ENCODE peak calls at places on chromosomes 7 and 10, in seven cellular contexts. E is WERI-Rb-1; P is CD8-positive, alpha-beta T cell; T is stomach; Y is sigmoid colon; A is neural progenitor cell; C is fibroblast of lung. L is an unnamed sample.

GRCh38 chr10:20287951-20288350 is 471.7 kb downstream of the PLXDC2 start:
- DNase-seq in E (no peak), P (no peak), T (no peak), Y (no peak), A (no peak), C (no peak), L (no peak)

GRCh38 chr7:6256709-6257535 is 15.5 kb downstream of the CYTH3 start:
- DNase-seq in E (no peak), P (peak; percentile 25), T (no peak), Y (no peak), A (no peak), C (peak; percentile 47), L (peak; percentile 90)

GRCh38 chr7:31410265-31410664 is 69.7 kb upstream of the NEUROD6 start:
- DNase-seq in E (no peak), P (no peak), T (no peak), Y (no peak), A (no peak), C (no peak), L (no peak)

GRCh38 chr7:2863461-2864066 is 19.5 kb upstream of the GNA12 start:
- DNase-seq in E (no peak), P (peak; percentile 66), T (peak; percentile 83), Y (peak; percentile 94), A (no peak), C (peak; percentile 97), L (peak; percentile 96)

GRCh38 chr10:7887417-7887816 is 69.1 kb downstream of the TAF3 start:
- DNase-seq in E (no peak), P (no peak), T (no peak), Y (no peak), A (no peak), C (peak; percentile 54), L (no peak)

GRCh38 chr7:131556912-131557457 is 557 bp upstream of the PODXL start:
- DNase-seq in E (no peak), P (no peak), T (no peak), Y (no peak), A (no peak), C (no peak), L (no peak)

GRCh38 chr7:103640031-103640779 is 194.2 kb upstream of the SLC26A5 start:
- DNase-seq in E (no peak), P (no peak), T (no peak), Y (no peak), A (no peak), C (peak; percentile 34), L (no peak)

GRCh38 chr10:62545667-62546066 is 171.5 kb downstream of the ZNF365 start:
- DNase-seq in E (no peak), P (no peak), T (no peak), Y (peak; percentile 71), A (no peak), C (peak; percentile 48), L (no peak)

GRCh38 chr10:51675088-51675487 is 24.3 kb downstream of the CSTF2T start:
- DNase-seq in E (no peak), P (no peak), T (no peak), Y (no peak), A (no peak), C (no peak), L (no peak)

GRCh38 chr7:131424219-131424822 is 96.6 kb downstream of the MKLN1 start:
- DNase-seq in E (no peak), P (no peak), T (no peak), Y (no peak), A (peak; percentile 20), C (peak; percentile 73), L (no peak)

GRCh38 chr10:18290651-18291313 is 150.6 kb downstream of the CACNB2 start:
- DNase-seq in E (peak; percentile 59), P (no peak), T (no peak), Y (no peak), A (peak; percentile 27), C (no peak), L (no peak)

GRCh38 chr10:4306871-4307270 is 519.1 kb upstream of the AKR1E2 start:
- DNase-seq in E (no peak), P (no peak), T (peak; percentile 42), Y (no peak), A (no peak), C (no peak), L (no peak)

GRCh38 chr10:70804424-70804814 is 11.3 kb upstream of the SGPL1 start:
- DNase-seq in E (no peak), P (no peak), T (no peak), Y (no peak), A (no peak), C (no peak), L (no peak)

GRCh38 chr10:71746344-71747037 is 26.8 kb downstream of the VSIR start:
- DNase-seq in E (peak; percentile 30), P (peak; percentile 47), T (peak; percentile 73), Y (no peak), A (peak; percentile 45), C (no peak), L (no peak)

GRCh38 chr10:91539930-91540329 is 92.9 kb downstream of the PPP1R3C start:
- DNase-seq in E (no peak), P (no peak), T (no peak), Y (no peak), A (no peak), C (no peak), L (no peak)

GRCh38 chr7:17301491-17302101 is 3.1 kb downstream of the AHR start:
- DNase-seq in E (peak; percentile 24), P (peak; percentile 30), T (peak; percentile 52), Y (peak; percentile 63), A (peak; percentile 43), C (peak; percentile 72), L (no peak)

GRCh38 chr7:77563275-77563674 is 26.2 kb downstream of the PTPN12 start:
- DNase-seq in E (no peak), P (no peak), T (no peak), Y (no peak), A (no peak), C (no peak), L (no peak)

GRCh38 chr7:6276911-6277408 is 4.5 kb upstream of the CYTH3 start:
- DNase-seq in E (peak; percentile 46), P (no peak), T (no peak), Y (peak; percentile 26), A (no peak), C (peak; percentile 15), L (no peak)

GRCh38 chr7:78578701-78579100 is 780.1 kb downstream of the PHTF2 start:
- DNase-seq in E (no peak), P (no peak), T (no peak), Y (no peak), A (peak; percentile 80), C (no peak), L (no peak)
- TF ChIP-seq CTCF in E (no peak), P (no peak), T (no peak), Y (no peak), A (no peak), C (no peak), L (no peak)

GRCh38 chr7:139635521-139636240 is 112.2 kb downstream of the CLEC2L start:
- DNase-seq in E (no peak), P (peak; percentile 91), T (no peak), Y (no peak), A (peak; percentile 76), C (no peak), L (no peak)
- H3K27ac ChIP-seq in E (no peak overlapping the region), P (peak overlapping the region; percentile 47), T (no peak overlapping the region), Y (no peak overlapping the region), A (peak overlapping the region; percentile 82), C (no peak overlapping the region), L (no peak overlapping the region)

GRCh38 chr7:80921130-80921529 is 2.3 kb upstream of the SEMA3C start:
- DNase-seq in E (no peak), P (no peak), T (no peak), Y (no peak), A (no peak), C (no peak), L (no peak)

GRCh38 chr7:80918406-80918805 is 445 bp downstream of the SEMA3C start:
- DNase-seq in E (no peak), P (no peak), T (no peak), Y (no peak), A (peak; percentile 27), C (no peak), L (no peak)

GRCh38 chr7:80918909-80919721 is at the start of gene SEMA3C:
- DNase-seq in E (peak; percentile 84), P (no peak), T (peak; percentile 94), Y (peak; percentile 96), A (peak; percentile 97), C (peak; percentile 96), L (peak; percentile 93)

GRCh38 chr7:80922254-80923049 is 3.6 kb upstream of the SEMA3C start:
- DNase-seq in E (no peak), P (no peak), T (peak; percentile 83), Y (no peak), A (no peak), C (no peak), L (no peak)

DNA sequence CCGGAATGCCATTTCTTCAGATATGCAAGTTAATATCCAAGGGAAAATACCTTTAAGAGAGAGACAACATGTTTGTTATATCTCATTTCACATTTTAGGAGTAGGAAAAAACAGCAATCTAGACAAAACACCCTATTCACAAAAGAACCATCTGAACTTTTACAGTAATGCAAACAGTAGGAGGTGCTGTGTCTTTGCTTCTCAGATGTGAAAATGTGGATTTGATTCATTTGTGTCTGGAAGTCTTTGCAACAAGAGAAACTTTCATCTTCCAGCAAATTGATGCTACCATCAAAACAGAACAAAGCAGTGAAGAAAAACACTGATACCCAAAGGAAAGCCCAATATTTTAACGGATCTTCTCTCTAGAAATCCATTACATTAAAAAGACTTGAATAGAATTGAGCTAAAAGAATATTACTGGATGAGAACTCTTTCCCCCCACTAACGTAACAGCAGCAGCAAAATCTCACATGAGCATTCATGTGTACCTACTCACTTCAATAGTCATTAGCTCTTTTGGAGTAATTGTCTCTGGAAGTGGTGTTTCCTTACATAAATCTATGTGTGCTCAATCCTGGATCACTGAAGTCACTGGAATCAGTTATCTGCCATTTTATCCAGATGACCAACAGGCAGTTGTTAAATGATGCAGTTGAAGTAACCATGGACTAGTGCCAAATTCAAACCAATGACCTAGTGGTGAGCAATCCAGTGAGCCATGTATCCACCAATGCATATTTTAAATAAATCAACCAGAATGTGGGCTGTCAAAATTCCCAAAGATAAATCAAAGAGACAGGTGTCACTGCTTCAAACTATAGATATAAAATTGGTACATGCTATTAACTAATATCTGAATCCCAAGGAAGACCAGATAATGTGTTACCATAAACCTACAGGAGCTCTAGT is 1.8 kb downstream of the SEMA3C start:
- DNase-seq in E (no peak), P (no peak), T (no peak), Y (no peak), A (no peak), C (peak; percentile 71), L (no peak)
- H3K4me3 ChIP-seq in E (no peak overlapping the region), P (no peak overlapping the region), T (peak overlapping the region; percentile 64), Y (peak overlapping the region; percentile 46), A (no peak overlapping the region), C (peak overlapping the region; percentile 96), L (peak overlapping the region; percentile 70)

GRCh38 chr10:35225204-35225603 is 98.6 kb downstream of the CREM start:
- DNase-seq in E (no peak), P (no peak), T (no peak), Y (no peak), A (no peak), C (no peak), L (no peak)

GRCh38 chr10:35224045-35224740 is 97.5 kb downstream of the CREM start:
- DNase-seq in E (no peak), P (no peak), T (no peak), Y (no peak), A (no peak), C (no peak), L (no peak)

GRCh38 chr10:35226507-35226906 is 99.9 kb downstream of the CREM start:
- DNase-seq in E (no peak), P (no peak), T (no peak), Y (no peak), A (no peak), C (no peak), L (no peak)

GRCh38 chr10:35219906-35220890 is 93.6 kb downstream of the CREM start:
- DNase-seq in E (peak; percentile 33), P (no peak), T (no peak), Y (no peak), A (no peak), C (no peak), L (no peak)

GRCh38 chr10:35223016-35223415 is 96.4 kb downstream of the CREM start:
- DNase-seq in E (no peak), P (no peak), T (no peak), Y (no peak), A (peak; percentile 31), C (no peak), L (no peak)
- TF ChIP-seq CTCF in E (peak; percentile 41), P (no peak), T (no peak), Y (no peak), A (peak; percentile 51), C (no peak), L (no peak)